ENCODE peak calls at places on chromosomes 3 and 15, in five cellular contexts. F is T-helper 17 cell; Z is neural crest cell; U is activated CD4-positive, alpha-beta T cell treated with anti-CD3 and anti-CD28 coated beads, Interleukin-2, amount 10 ng/mL, durations not matched to agents 24 days and 14 days; I is HS-5. C is an unnamed sample.

GRCh38 chr3:119831941-119832371 is 50.1 kb downstream of the NR1I2 start:
- DNase-seq in I (peak), U (no peak), F (no peak), Z (no peak), C (no peak)

GRCh38 chr15:24957691-24958090 is 2.9 kb downstream of the SNRPN start:
- DNase-seq in U (no peak), I (no peak), Z (no peak), F (no peak), C (no peak)

GRCh38 chr3:46979958-46980497 is 562 bp downstream of the NBEAL2 start:
- DNase-seq in F (no peak), U (no peak), Z (no peak), I (no peak), C (no peak)

GRCh38 chr3:14439501-14440167 is 37.2 kb downstream of the SLC6A6 start:
- DNase-seq in Z (no peak), I (no peak), F (no peak), U (no peak), C (peak)

GRCh38 chr3:55330355-55330754 is 156.8 kb downstream of the WNT5A start:
- DNase-seq in Z (no peak), F (no peak), U (no peak), I (peak), C (no peak)

GRCh38 chr15:27449041-27449440 is 478.1 kb downstream of the GABRG3 start:
- DNase-seq in Z (no peak), U (no peak), I (no peak), F (no peak), C (no peak)

GRCh38 chr15:72116680-72117447 is 1.1 kb downstream of the MYO9A start:
- DNase-seq in U (peak), Z (peak), F (no peak), I (peak), C (no peak)

GRCh38 chr3:196127308-196128040 is 45.6 kb upstream of the TFRC start:
- DNase-seq in I (no peak), U (peak), Z (no peak), F (no peak), C (no peak)

GRCh38 chr15:101481381-101481705 is 8.2 kb downstream of the PCSK6 start:
- DNase-seq in I (no peak), F (no peak), U (no peak), Z (no peak), C (no peak)

GRCh38 chr3:14775574-14775973 is 43.2 kb upstream of the FGD5 start:
- DNase-seq in F (no peak), Z (no peak), I (no peak), U (no peak), C (no peak)

GRCh38 chr15:75056036-75056435 is 32.6 kb downstream of the PPCDC start:
- DNase-seq in U (no peak), Z (no peak), I (no peak), F (no peak), C (no peak)

GRCh38 chr3:35201221-35201620 is 438.1 kb upstream of the ARPP21 start:
- DNase-seq in I (no peak), F (no peak), U (no peak), Z (no peak), C (no peak)

GRCh38 chr3:42830437-42831320 is 21.4 kb downstream of the ACKR2 start:
- DNase-seq in Z (no peak), F (no peak), U (no peak), I (no peak), C (no peak)

GRCh38 chr3:193962986-193963683 is 172.8 kb upstream of the HES1 start:
- DNase-seq in U (peak), F (no peak), Z (no peak), I (no peak), C (no peak)

C was measured in CD14-positive monocyte.